ENCODE peak calls at places on chromosomes 3 and 15, in nine cellular contexts. Z is colonic mucosa, W is left ventricle myocardium inferior, R is Panc1, H is choroid plexus epithelial cell, S is fibroblast of villous mesenchyme, P is kidney epithelial cell, U is A549, N is astrocyte of the spinal cord. C is an unnamed sample.

GRCh38 chr3:126521122-126521891 is 2.6 kb upstream of the CHST13 start:
- DNase-seq in S (no peak), N (no peak), P (no peak), W (no peak), U (no peak), H (no peak), Z (no peak), R (no peak), C (no peak)

GRCh38 chr3:60017631-60018030 is 967.8 kb upstream of the CFAP20DC start:
- DNase-seq in Z (no peak), H (peak; percentile 2), W (no peak), P (peak; percentile 45), S (no peak), R (no peak), U (no peak), N (peak; percentile 83), C (peak; percentile 51)

GRCh38 chr3:72595927-72596610 is 252.2 kb downstream of the SHQ1 start:
- DNase-seq in H (no peak), S (peak; percentile 32), P (peak; percentile 28), Z (no peak), R (no peak), W (no peak), U (no peak), N (no peak), C (peak; percentile 16)

GRCh38 chr3:32278714-32279113 is 40.2 kb downstream of the CMTM8 start:
- DNase-seq in S (no peak), H (peak; percentile 77), W (no peak), N (no peak), U (no peak), P (no peak), Z (no peak), R (no peak), C (no peak)

GRCh38 chr15:69388259-69388658 is 25.9 kb upstream of the KIF23 start:
- DNase-seq in R (no peak), Z (no peak), S (peak; percentile 32), P (no peak), U (no peak), W (no peak), H (no peak), N (no peak), C (peak; percentile 27)

GRCh38 chr3:134066539-134067310 is 37.0 kb upstream of the SLCO2A1 start:
- DNase-seq in S (no peak), N (no peak), Z (peak; percentile 16), W (no peak), P (no peak), R (no peak), H (no peak), U (no peak), C (no peak)

GRCh38 chr3:149572796-149573414 is 84.9 kb downstream of the WWTR1 start:
- DNase-seq in N (peak; percentile 85), H (peak; percentile 74), R (no peak), S (peak; percentile 51), W (no peak), Z (no peak), P (no peak), U (no peak), C (peak; percentile 74)

GRCh38 chr3:184945886-184946625 is 134.1 kb downstream of the VPS8 start:
- DNase-seq in P (no peak), R (no peak), N (no peak), Z (no peak), S (no peak), U (no peak), W (peak; percentile 25), H (no peak), C (no peak)

GRCh38 chr3:171838218-171838720 is 4.9 kb upstream of the TMEM212 start:
- DNase-seq in Z (no peak), P (no peak), U (peak; percentile 62), R (no peak), H (peak; percentile 88), S (peak; percentile 94), W (peak; percentile 59), N (peak; percentile 86), C (peak; percentile 88)

GRCh38 chr15:74383695-74384565 is 16.5 kb upstream of the CYP11A1 start:
- DNase-seq in N (no peak), H (peak; percentile 56), P (no peak), W (no peak), Z (no peak), S (no peak), U (peak; percentile 33), R (no peak), C (no peak)

GRCh38 chr3:177676148-177676547 is 478.9 kb upstream of the TBL1XR1 start:
- DNase-seq in Z (no peak), S (no peak), N (no peak), W (no peak), H (no peak), R (no peak), P (no peak), U (no peak), C (no peak)

GRCh38 chr3:44926921-44927320 is 49.1 kb downstream of the ZDHHC3 start:
- DNase-seq in S (no peak), P (no peak), N (no peak), Z (no peak), W (no peak), U (no peak), H (no peak), R (no peak), C (no peak)

GRCh38 chr3:44929782-44930181 is 46.2 kb downstream of the ZDHHC3 start:
- DNase-seq in S (no peak), U (no peak), Z (no peak), P (no peak), W (no peak), H (no peak), R (no peak), N (no peak), C (no peak)

GRCh38 chr3:44924102-44925084 is 50.0 kb downstream of the TGM4 start:
- DNase-seq in S (no peak), Z (no peak), N (peak; percentile 13), H (peak; percentile 64), W (no peak), P (no peak), U (no peak), R (no peak), C (peak; percentile 70)

GRCh38 chr3:44923634-44924033 is 49.2 kb downstream of the TGM4 start:
- DNase-seq in P (no peak), R (no peak), N (no peak), H (no peak), W (no peak), U (no peak), Z (no peak), S (no peak), C (no peak)

GRCh38 chr3:44926172-44926571 is 49.8 kb downstream of the ZDHHC3 start:
- DNase-seq in U (no peak), S (no peak), N (no peak), P (no peak), Z (no peak), W (no peak), H (no peak), R (no peak), C (no peak)
- TF ChIP-seq CTCF in U (no peak), S (no peak), N (no peak), P (no peak), Z (no peak), W (no peak), H (no peak), R (no peak), C (no peak)

GRCh38 chr3:13932578-13933295 is 52.9 kb upstream of the WNT7A start:
- DNase-seq in P (no peak), R (no peak), W (no peak), Z (no peak), H (peak; percentile 1), N (no peak), S (no peak), U (no peak), C (no peak)
- H3K4me3 ChIP-seq in P (peak overlapping the region; percentile 36), R (no peak overlapping the region), W (peak overlapping the region; percentile 62), Z (peak overlapping the region; percentile 7), H (peak overlapping the region; percentile 14), N (peak overlapping the region; percentile 13), S (peak overlapping the region; percentile 38), U (no peak overlapping the region), C (peak overlapping the region; percentile 43)

GRCh38 chr3:46102059-46102779 is 74.9 kb upstream of the XCR1 start:
- DNase-seq in R (no peak), S (no peak), N (no peak), U (no peak), Z (no peak), P (no peak), H (no peak), W (no peak), C (no peak)
- TF ChIP-seq CTCF in R (no peak), S (peak; percentile 8), N (no peak), U (no peak), Z (no peak), P (no peak), H (no peak), W (no peak), C (no peak)

GRCh38 chr3:174767853-174768382 is 91.2 kb upstream of the NAALADL2 start:
- DNase-seq in S (peak; percentile 48), H (peak; percentile 96), P (no peak), U (peak; percentile 9), N (peak; percentile 82), R (no peak), W (no peak), Z (no peak), C (no peak)
- H3K4me3 ChIP-seq in S (no peak overlapping the region), H (no peak overlapping the region), P (no peak overlapping the region), U (no peak overlapping the region), N (no peak overlapping the region), R (no peak overlapping the region), W (no peak overlapping the region), Z (no peak overlapping the region), C (no peak overlapping the region)

GRCh38 chr15:56736881-56737707 is 3.8 kb upstream of the ZNF280D start:
- DNase-seq in R (no peak), U (no peak), Z (no peak), W (no peak), H (no peak), N (no peak), S (peak; percentile 60), P (no peak), C (no peak)

GRCh38 chr15:56737791-56738190 is 4.5 kb upstream of the ZNF280D start:
- DNase-seq in S (peak; percentile 55), W (no peak), N (no peak), H (no peak), P (no peak), Z (no peak), R (no peak), U (peak; percentile 29), C (no peak)

GRCh38 chr15:56741541-56741940 is 8.2 kb upstream of the ZNF280D start:
- DNase-seq in R (no peak), P (no peak), U (no peak), W (no peak), Z (no peak), S (no peak), N (no peak), H (no peak), C (peak; percentile 85)

GRCh38 chr15:56739474-56739873 is 6.2 kb upstream of the ZNF280D start:
- DNase-seq in U (no peak), S (no peak), Z (no peak), R (no peak), P (no peak), N (no peak), W (no peak), H (no peak), C (no peak)

DNA sequence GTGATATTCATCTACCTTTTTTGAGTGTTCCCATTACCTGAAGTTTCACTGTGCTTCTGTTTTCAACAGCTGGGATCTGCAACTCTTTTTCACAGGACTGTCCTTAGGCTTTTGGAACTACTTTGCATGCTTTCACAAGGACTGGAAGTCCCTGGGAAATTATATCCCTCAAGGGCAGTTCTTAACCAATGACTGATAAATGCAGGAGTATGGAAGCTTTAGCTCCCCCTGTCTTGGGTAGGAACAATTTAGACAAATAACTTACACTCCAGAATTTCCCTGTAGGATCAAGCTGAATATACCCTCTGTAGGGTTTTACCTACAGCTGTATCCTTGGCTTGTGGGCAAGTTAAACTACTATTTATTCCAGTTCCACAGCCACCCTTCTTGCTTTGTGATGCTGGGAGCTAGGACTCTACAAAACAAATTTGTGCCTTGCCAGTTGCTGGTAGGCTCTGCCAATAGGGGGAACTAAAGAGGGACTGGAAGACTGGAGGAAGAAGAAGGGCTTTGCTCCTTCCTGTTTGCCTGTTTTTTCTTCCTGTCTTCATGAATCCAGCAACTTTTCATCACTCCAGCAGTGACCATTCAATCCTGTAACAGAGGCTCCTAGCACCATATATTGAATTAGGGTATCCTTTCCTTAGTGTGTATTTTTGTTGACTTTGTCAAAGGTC is 6.8 kb upstream of the ZNF280D start:
- DNase-seq in Z (no peak), W (no peak), N (no peak), P (no peak), S (no peak), R (no peak), H (no peak), U (peak; percentile 68), C (no peak)
- TF ChIP-seq CTCF in Z (no peak), W (no peak), N (peak; percentile 3), P (no peak), S (peak; percentile 27), R (peak; percentile 33), H (peak; percentile 31), U (no peak), C (no peak)